ENCODE peak calls at places on chromosomes 4 and X, in seven cellular contexts. E is Peyer's patch, S is heart right ventricle, X is heart left ventricle, P is PC-9, B is vagina, M is colonic mucosa. G is an unnamed sample.

GRCh38 chr4:142648378-142648777 is 197.7 kb downstream of the INPP4B start:
- DNase-seq in E (no peak), S (no peak), X (no peak), P (no peak), B (no peak), M (no peak), G (no peak)

GRCh38 chr4:1009647-1010521 is 1.5 kb upstream of the FGFRL1 start:
- DNase-seq in E (peak; percentile 73), S (peak; percentile 59), X (peak; percentile 78), P (peak; percentile 48), B (no peak), M (peak; percentile 84), G (peak; percentile 80)

GRCh38 chr4:136917312-136918110 is 614.8 kb downstream of the PCDH18 start:
- DNase-seq in E (no peak), S (no peak), X (no peak), P (no peak), B (no peak), M (no peak), G (no peak)

GRCh38 chrX:13112499-13112898 is 68.1 kb upstream of the FAM9C start:
- DNase-seq in E (no peak), S (no peak), X (no peak), P (no peak), B (no peak), M (no peak), G (no peak)

GRCh38 chr4:40255722-40256281 is 59.0 kb downstream of the RHOH start:
- DNase-seq in E (no peak), S (no peak), X (no peak), P (peak; percentile 95), B (no peak), M (no peak), G (no peak)

GRCh38 chr4:131006388-131006787 is 1910.4 kb downstream of the C4orf33 start:
- DNase-seq in E (no peak), S (no peak), X (no peak), P (no peak), B (no peak), M (no peak), G (no peak)

GRCh38 chr4:3683077-3683743 is 83.0 kb upstream of the ADRA2C start:
- DNase-seq in E (no peak), S (no peak), X (no peak), P (no peak), B (no peak), M (no peak), G (no peak)

GRCh38 chr4:153138736-153139135 is 65.5 kb upstream of the TRIM2 start:
- DNase-seq in E (no peak), S (no peak), X (no peak), P (no peak), B (no peak), M (no peak), G (no peak)

GRCh38 chr4:79015406-79015805 is 76.2 kb upstream of the PAQR3 start:
- DNase-seq in E (no peak), S (no peak), X (no peak), P (no peak), B (no peak), M (no peak), G (no peak)

GRCh38 chr4:83034630-83035494 is at the start of gene COPS4:
- DNase-seq in E (peak; percentile 97), S (peak; percentile 98), X (peak; percentile 97), P (peak; percentile 98), B (peak; percentile 97), M (peak; percentile 97), G (peak; percentile 84)

GRCh38 chr4:83043801-83044407 is 8.9 kb downstream of the COPS4 start:
- DNase-seq in E (no peak), S (no peak), X (no peak), P (peak; percentile 48), B (no peak), M (no peak), G (no peak)

GRCh38 chr4:83036991-83037390 is 2.0 kb downstream of the COPS4 start:
- DNase-seq in E (no peak), S (no peak), X (no peak), P (no peak), B (no peak), M (no peak), G (no peak)

GRCh38 chr4:83040269-83040668 is 5.3 kb downstream of the COPS4 start:
- DNase-seq in E (no peak), S (no peak), X (no peak), P (no peak), B (no peak), M (no peak), G (no peak)
- TF ChIP-seq CTCF in E (no peak), S (no peak), X (no peak), P (no peak), B (no peak), M (no peak), G (no peak)

DNA sequence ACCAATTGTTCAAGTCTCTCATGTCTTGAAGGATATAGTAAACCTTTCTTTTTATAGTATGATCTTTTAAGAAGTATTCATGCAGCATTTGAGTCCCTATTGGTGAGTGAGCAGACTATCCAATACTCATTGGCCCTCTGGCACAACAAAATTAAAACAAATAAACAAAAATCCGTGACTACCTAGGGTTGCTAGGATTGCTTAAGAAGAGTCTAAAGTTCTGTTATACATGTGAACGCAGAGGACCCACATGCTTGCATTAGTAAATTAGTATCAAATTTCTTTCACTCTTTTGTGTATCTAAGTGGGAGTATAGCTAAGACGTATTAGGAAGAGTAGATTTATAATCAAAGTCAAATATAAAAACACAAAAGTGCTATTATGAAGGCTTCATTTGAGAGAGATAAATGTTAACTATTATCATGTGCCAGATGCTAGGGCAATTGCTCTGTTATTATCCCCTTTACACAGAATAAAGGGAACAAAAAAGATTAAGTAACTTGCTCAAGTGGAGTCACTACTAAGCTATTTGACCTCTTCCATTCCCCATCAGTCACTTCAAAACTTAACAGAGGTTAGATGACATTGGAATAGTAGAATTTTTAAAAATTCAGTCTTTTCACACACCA is 29.2 kb upstream of the LARP1B start:
- DNase-seq in E (no peak), S (no peak), X (no peak), P (no peak), B (no peak), M (no peak), G (no peak)
- H3K36me3 ChIP-seq in E (no peaks in the 10 kb centered on the region), S (peaks cover 18% of the 10 kb centered on the region), X (peaks cover 86% of the 10 kb centered on the region), P (no peaks in the 10 kb centered on the region), B (no peaks in the 10 kb centered on the region), M (no peaks in the 10 kb centered on the region), G (no peaks in the 10 kb centered on the region)

GRCh38 chrX:136198678-136199243 is 51.4 kb downstream of the FHL1 start:
- DNase-seq in E (no peak), S (no peak), X (no peak), P (no peak), B (no peak), M (no peak), G (no peak)

GRCh38 chrX:136196691-136197155 is 49.4 kb downstream of the FHL1 start:
- DNase-seq in E (no peak), S (peak; percentile 18), X (no peak), P (no peak), B (no peak), M (no peak), G (no peak)

GRCh38 chrX:136200466-136200865 is 50.7 kb downstream of the MAP7D3 start:
- DNase-seq in E (no peak), S (no peak), X (no peak), P (peak; percentile 62), B (no peak), M (no peak), G (no peak)

GRCh38 chrX:136199365-136199764 is 51.8 kb downstream of the MAP7D3 start:
- DNase-seq in E (no peak), S (no peak), X (no peak), P (no peak), B (no peak), M (no peak), G (no peak)

GRCh38 chrX:136198010-136198409 is 50.7 kb downstream of the FHL1 start:
- DNase-seq in E (no peak), S (no peak), X (no peak), P (no peak), B (no peak), M (no peak), G (no peak)
- H3K4me1 ChIP-seq in E (no peaks in the 10 kb centered on the region), S (peaks cover 63% of the 10 kb centered on the region), X (peaks cover 24% of the 10 kb centered on the region), P (peaks cover 11% of the 10 kb centered on the region), B (peaks cover 31% of the 10 kb centered on the region), M (no peaks in the 10 kb centered on the region), G (no peaks in the 10 kb centered on the region)

GRCh38 chr4:109708435-109708834 is 5.2 kb upstream of the CASP6 start:
- DNase-seq in E (no peak), S (no peak), X (no peak), P (no peak), B (no peak), M (no peak), G (no peak)

GRCh38 chr4:109699553-109700225 is 3.6 kb downstream of the CASP6 start:
- DNase-seq in E (no peak), S (no peak), X (no peak), P (no peak), B (no peak), M (peak; percentile 73), G (no peak)

GRCh38 chr4:109703664-109704351 is 563 bp upstream of the CASP6 start:
- DNase-seq in E (no peak), S (no peak), X (no peak), P (peak; percentile 51), B (no peak), M (peak; percentile 29), G (no peak)

GRCh38 chr4:109701566-109702399 is 1.5 kb downstream of the CASP6 start:
- DNase-seq in E (no peak), S (no peak), X (no peak), P (no peak), B (no peak), M (peak; percentile 68), G (no peak)

GRCh38 chr4:109702950-109703663 is at the start of gene CASP6:
- DNase-seq in E (peak; percentile 76), S (peak; percentile 85), X (peak; percentile 87), P (peak; percentile 49), B (no peak), M (peak; percentile 95), G (peak; percentile 87)
- TF ChIP-seq CTCF in E (peak; percentile 19), S (peak; percentile 80), X (peak; percentile 79), P (peak; percentile 63), B (peak; percentile 25), M (peak; percentile 61), G (peak; percentile 68)

GRCh38 chr4:119264743-119265142 is 52.2 kb downstream of the USP53 start:
- DNase-seq in E (no peak), S (no peak), X (no peak), P (no peak), B (no peak), M (no peak), G (no peak)

GRCh38 chr4:119271361-119272085 is 50.4 kb downstream of the FABP2 start:
- DNase-seq in E (no peak), S (no peak), X (no peak), P (no peak), B (no peak), M (no peak), G (no peak)

GRCh38 chr4:119266153-119266552 is 53.6 kb downstream of the USP53 start:
- DNase-seq in E (no peak), S (no peak), X (no peak), P (no peak), B (no peak), M (no peak), G (no peak)

DNA sequence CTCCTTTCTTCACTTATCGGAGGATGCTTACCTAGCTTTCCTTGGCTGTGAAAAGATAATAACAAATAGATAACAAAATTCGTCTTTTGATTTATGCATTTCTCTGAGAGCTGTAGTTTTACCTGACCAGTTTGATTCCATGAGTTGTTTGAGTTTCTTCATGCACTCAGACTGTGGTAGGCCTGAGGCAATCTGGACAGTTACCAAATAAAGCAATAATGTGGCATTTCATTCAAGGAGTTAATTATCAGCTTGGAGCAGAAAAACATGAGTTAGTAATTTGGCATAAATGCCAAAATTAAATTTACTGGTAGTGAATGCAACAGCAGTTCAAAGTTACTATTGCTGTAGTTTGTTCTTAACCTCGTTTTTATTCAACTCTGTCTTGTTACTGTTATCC is 53.5 kb downstream of the FABP2 start:
- DNase-seq in E (no peak), S (no peak), X (no peak), P (no peak), B (no peak), M (no peak), G (no peak)
- H3K36me3 ChIP-seq in E (no peaks in the 10 kb centered on the region), S (peaks cover 18% of the 10 kb centered on the region), X (peaks cover 94% of the 10 kb centered on the region), P (no peaks in the 10 kb centered on the region), B (no peaks in the 10 kb centered on the region), M (no peaks in the 10 kb centered on the region), G (no peaks in the 10 kb centered on the region)

G was measured in pancreas.